ENCODE peak calls at places on chromosomes 5 and 9, in five cellular contexts. M is GM12878, B is K562, D is upper lobe of left lung, K is HepG2. H is an unnamed sample.

GRCh38 chr9:134046894-134047681 is 20.7 kb downstream of the BRD3 start:
- ATAC-seq in D (no peak), K (no peak), M (no peak), B (no peak), H (no peak)

GRCh38 chr9:131037336-131038255 is 28.6 kb downstream of the LAMC3 start:
- ATAC-seq in K (peak), D (peak), B (peak), M (no peak), H (peak)

GRCh38 chr5:102218159-102218558 is 77.9 kb downstream of the SLCO4C1 start:
- ATAC-seq in D (no peak), K (no peak), M (peak), B (no peak), H (no peak)

GRCh38 chr5:1118231-1118698 is 6.4 kb upstream of the SLC12A7 start:
- ATAC-seq in K (no peak), M (no peak), B (peak), D (peak), H (peak)

GRCh38 chr5:175687231-175687701 is 29.4 kb downstream of the HRH2 start:
- ATAC-seq in M (no peak), B (no peak), K (no peak), D (no peak), H (no peak)

GRCh38 chr5:95609711-95610110 is 10.2 kb upstream of the GPR150 start:
- ATAC-seq in K (no peak), D (no peak), B (no peak), M (no peak), H (no peak)

GRCh38 chr5:177296581-177296980 is 6.9 kb downstream of the RAB24 start:
- ATAC-seq in M (no peak), K (no peak), D (no peak), B (no peak), H (no peak)

GRCh38 chr9:91902465-91903125 is 47.4 kb downstream of the ROR2 start:
- ATAC-seq in B (no peak), M (no peak), K (no peak), D (no peak), H (no peak)

GRCh38 chr5:72440207-72440638 is 67.0 kb downstream of the ZNF366 start:
- ATAC-seq in D (peak), K (no peak), B (no peak), M (peak), H (peak)

GRCh38 chr5:61479850-61480614 is 148.0 kb downstream of the ZSWIM6 start:
- ATAC-seq in M (no peak), D (no peak), K (no peak), B (no peak), H (no peak)

GRCh38 chr9:114155967-114156294 is 594 bp downstream of the COL27A1 start:
- ATAC-seq in K (no peak), D (no peak), B (no peak), M (no peak), H (no peak)

GRCh38 chr5:141960018-141960417 is 2.0 kb upstream of the PCDH12 start:
- ATAC-seq in K (peak), B (peak), M (peak), D (no peak), H (no peak)

GRCh38 chr5:88846434-88846833 is 36.5 kb downstream of the MEF2C start:
- ATAC-seq in K (no peak), M (no peak), D (no peak), B (no peak), H (no peak)

GRCh38 chr5:8993031-8993430 is 552.8 kb downstream of the SEMA5A start:
- ATAC-seq in K (no peak), B (no peak), D (no peak), M (no peak), H (no peak)

GRCh38 chr5:111224561-111224989 is 391 bp downstream of the CAMK4 start:
- ATAC-seq in M (peak), D (peak), B (no peak), K (peak), H (peak)

GRCh38 chr9:35029241-35029640 is 39.7 kb downstream of the DNAJB5 start:
- ATAC-seq in D (no peak), B (no peak), K (no peak), M (no peak), H (no peak)

GRCh38 chr5:128197911-128198522 is 114.5 kb downstream of the SLC12A2 start:
- ATAC-seq in K (no peak), B (no peak), D (no peak), M (peak), H (no peak)

GRCh38 chr9:70554881-70555280 is 140.4 kb upstream of the KLF9 start:
- ATAC-seq in B (no peak), K (no peak), M (no peak), D (peak), H (no peak)

GRCh38 chr9:131405429-131405828 is 11.5 kb downstream of the PRRC2B start:
- ATAC-seq in B (no peak), K (no peak), D (peak), M (no peak), H (no peak)

GRCh38 chr9:32526042-32526706 is at the start of gene RIGI:
- ATAC-seq in B (peak), M (peak), D (peak), K (peak), H (peak)
- TF ChIP-seq POLR2AphosphoS5 in B (no peak), M (peak), D (peak), K (peak), H (peak)

GRCh38 chr5:169350759-169351240 is 49.9 kb upstream of the SLIT3 start:
- ATAC-seq in D (peak), B (no peak), K (no peak), M (peak), H (peak)
- TF ChIP-seq EP300 in D (no peak), B (no peak), K (no peak), M (no peak), H (no peak)

GRCh38 chr5:173291722-173292658 is 36.2 kb downstream of the STC2 start:
- ATAC-seq in K (no peak), D (no peak), M (peak), B (no peak), H (no peak)

GRCh38 chr5:173296737-173297676 is 31.2 kb downstream of the STC2 start:
- ATAC-seq in B (no peak), K (peak), M (no peak), D (no peak), H (no peak)

GRCh38 chr5:173295796-173296195 is 32.4 kb downstream of the STC2 start:
- ATAC-seq in K (no peak), B (no peak), D (no peak), M (no peak), H (no peak)

GRCh38 chr5:173294673-173295320 is 33.4 kb downstream of the STC2 start:
- ATAC-seq in B (peak), K (peak), M (no peak), D (no peak), H (no peak)

DNA sequence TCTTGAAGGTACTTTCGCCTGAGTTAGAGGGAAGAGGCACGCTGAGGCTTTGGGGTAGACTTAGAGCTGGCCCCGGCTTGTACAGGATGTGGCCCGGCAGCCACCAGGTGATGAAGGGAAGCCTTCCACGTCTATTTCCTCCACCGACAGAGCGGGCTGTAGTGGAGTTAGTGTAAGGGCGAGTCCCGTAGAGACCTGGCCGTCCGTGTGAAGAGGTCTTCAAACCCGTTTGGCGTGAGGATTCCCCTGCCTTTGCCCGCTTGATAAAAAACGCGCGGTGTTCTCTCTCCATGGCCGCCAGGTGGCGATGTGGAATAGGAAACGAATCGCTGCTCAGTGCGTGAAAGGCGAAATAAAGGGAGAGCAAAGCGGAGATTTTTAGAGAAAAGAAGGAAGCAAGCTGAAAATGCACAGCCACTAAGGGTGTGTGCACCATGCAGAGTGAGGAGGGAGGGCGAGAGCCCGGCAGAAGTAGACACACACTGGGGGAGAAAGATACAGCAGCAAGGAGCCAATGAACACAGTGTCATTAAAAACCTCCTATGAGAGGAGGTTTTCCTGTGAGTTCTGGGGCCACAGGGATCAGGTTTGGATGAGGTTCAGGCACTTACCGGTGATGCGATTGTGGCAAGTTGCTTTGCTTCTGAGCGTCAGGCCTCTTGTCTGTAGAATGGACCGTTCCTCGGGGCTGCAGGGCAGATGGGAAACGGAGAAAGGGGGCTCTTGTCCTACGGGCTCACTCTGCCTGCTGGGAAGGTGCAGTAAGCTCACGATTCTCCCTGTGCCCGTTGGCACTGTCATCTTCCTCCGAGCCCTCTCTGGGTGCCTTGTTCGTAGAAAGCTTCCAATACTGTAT is 34.2 kb downstream of the STC2 start:
- ATAC-seq in B (peak), M (peak), D (peak), K (peak), H (peak)
- TF ChIP-seq POLR2AphosphoS5 in B (no peak), M (no peak), D (no peak), K (no peak), H (no peak)

GRCh38 chr9:36772449-36773370 is 200.0 kb downstream of the MELK start:
- ATAC-seq in B (no peak), D (no peak), M (peak), K (no peak), H (no peak)

GRCh38 chr9:36765468-36766341 is 193.0 kb downstream of the MELK start:
- ATAC-seq in D (peak), K (peak), B (peak), M (peak), H (peak)

GRCh38 chr9:36764364-36765076 is 191.8 kb downstream of the MELK start:
- ATAC-seq in D (no peak), K (no peak), M (no peak), B (no peak), H (no peak)

GRCh38 chr9:36765077-36765390 is 192.3 kb downstream of the MELK start:
- ATAC-seq in D (no peak), B (peak), K (peak), M (no peak), H (no peak)

DNA sequence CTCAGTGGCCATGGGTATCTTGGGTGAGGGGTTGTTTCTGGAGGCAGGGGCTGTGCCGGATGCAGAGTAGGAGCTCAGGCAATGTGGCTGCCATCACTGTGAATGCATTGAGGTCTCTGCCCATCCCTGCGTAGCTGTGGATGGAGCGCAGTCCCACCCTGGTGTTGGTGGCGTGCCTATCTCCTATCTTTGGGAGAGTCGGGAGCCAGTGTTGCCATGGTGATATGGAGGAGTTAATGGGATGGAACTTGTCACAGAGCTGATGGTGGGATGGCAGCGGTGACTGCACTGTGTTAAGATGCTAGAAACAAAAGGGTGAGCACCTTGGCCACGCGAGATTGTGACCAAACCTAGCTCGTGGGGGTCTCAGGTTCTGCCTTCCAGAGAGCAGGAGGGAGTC is 197.3 kb downstream of the MELK start:
- ATAC-seq in B (no peak), M (no peak), D (no peak), K (no peak), H (no peak)
- TF ChIP-seq EP300 in B (no peak), M (no peak), D (no peak), K (no peak), H (no peak)

DNA sequence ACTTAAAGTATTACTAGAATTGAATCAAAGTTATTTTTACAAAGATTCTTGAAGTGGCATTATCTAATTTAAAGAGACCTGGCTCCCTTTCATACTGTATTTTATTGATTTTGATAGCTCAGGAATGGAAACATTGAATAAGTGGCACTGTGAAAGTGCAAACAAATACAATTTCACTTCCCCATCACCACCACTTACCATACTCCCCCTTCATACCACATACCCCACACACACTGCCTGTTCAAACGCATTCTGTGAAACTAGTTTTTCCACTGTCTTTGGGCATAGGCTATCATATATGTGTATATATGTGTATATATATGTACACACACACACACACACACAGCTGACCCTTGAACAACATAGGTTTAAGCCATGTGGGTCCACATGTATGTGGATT is 62.1 kb upstream of the ATG10 start:
- ATAC-seq in M (peak), B (no peak), D (peak), K (no peak), H (no peak)
- TF ChIP-seq POLR2AphosphoS5 in M (no peak), B (no peak), D (no peak), K (no peak), H (no peak)

GRCh38 chr9:107698779-107699564 is 209.4 kb upstream of the KLF4 start:
- ATAC-seq in D (no peak), K (no peak), B (no peak), M (no peak), H (no peak)
- TF ChIP-seq EP300 in D (no peak), K (no peak), B (no peak), M (no peak), H (no peak)

DNA sequence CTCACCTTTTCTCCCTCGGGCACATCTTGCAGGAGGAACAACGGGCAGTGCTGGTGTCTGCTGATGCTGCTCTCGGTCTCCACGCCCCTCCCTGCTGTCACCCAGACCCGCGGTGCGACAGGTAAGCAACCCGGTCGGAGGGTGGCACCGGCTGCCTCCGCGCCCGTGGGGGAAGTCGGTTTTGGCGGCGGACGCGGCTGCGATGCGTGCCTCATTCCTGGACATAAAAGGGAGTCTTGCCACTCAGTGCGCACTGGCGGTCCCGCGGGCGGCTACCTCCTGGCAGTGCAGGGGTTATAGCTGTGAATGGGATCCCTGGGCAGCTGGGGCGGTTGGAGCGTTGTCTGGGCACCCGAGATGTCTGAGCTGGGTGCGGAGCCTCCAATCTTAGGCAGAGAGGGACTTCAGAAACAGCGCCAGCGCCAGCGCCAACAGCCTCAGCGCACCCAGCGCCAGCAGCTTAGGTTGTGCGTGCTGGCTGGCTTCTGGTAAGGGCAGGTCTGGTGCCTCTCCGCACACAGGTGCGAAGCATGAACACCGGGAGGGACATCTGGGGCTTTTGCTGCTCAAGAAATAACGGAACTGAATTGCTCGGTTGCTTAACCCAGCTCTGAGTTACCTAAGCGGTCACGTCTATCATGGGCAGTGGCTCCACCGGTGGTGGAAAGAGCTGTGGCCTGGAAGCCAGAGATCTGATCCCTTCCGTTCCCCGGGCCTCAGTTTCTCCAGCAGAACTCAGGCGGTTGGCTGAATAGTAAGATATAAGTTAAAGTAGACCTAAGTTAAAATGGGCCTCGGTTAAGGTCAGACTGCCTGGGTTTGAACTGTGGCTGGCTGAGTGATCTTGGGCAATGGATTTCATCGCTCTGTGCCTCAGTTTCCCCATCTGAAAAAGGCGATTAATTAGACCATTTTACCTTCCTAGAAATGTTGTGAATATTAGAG is 695 bp downstream of the COL15A1 start:
- ATAC-seq in D (peak), M (no peak), B (no peak), K (no peak), H (peak)
- TF ChIP-seq POLR2AphosphoS5 in D (no peak), M (no peak), B (no peak), K (no peak), H (peak)

DNA sequence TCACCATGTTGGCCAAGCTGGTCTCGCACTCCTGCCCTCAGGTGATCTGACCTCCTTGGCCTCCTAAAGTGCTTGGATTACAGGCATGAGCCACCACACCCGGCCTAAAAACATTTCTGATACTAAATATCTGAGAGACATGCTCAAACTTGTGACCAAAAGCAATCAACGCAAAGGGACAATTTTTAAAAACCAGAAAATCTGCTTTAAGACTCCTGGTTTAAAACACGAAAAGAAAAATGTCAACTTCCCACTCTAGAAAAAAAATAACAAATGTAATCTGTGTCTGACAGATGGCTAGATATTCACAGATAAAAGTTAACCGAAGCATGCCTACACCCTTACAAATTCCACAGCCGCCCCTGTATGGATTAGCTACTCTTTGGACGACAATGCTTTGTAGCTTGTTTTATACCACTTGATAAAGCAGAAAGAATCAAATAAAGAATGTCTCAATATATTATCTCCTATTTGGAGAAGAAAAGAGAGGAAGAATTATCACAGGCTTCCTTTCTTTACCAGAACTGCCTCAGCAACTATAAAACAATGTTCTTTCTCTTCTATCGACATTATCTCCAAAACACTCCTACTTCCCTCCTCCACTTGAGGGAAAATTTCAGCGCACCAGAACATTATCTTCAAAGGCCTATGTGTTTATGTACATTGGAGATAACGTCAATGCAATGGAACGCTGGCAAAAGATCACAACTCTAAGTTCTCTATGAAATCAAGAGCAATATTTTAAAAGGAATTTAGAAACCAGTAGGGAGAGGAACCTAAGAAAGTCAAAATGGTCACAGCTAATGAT is 26.3 kb downstream of the CEMIP2 start:
- ATAC-seq in D (no peak), M (no peak), B (peak), K (peak), H (no peak)
- TF ChIP-seq EP300 in D (no peak), M (no peak), B (peak), K (no peak), H (no peak)

GRCh38 chr9:89106224-89106851 is 72.3 kb downstream of the SHC3 start:
- ATAC-seq in K (no peak), D (no peak), M (no peak), B (no peak), H (no peak)
- TF ChIP-seq POLR2AphosphoS5 in K (no peak), D (no peak), M (no peak), B (no peak), H (no peak)

H was measured in gastroesophageal sphincter.